ENCODE peak calls at places on chromosome 13, in five cellular contexts. Q, N, H, R and G are unnamed samples. For H3K27me3 and H3K9me3, the result is how much of the 10 kb centered on the place peaks cover.

GRCh38 chr13:75430618-75431209 is 51.3 kb downstream of the TBC1D4 start:
- DNase-seq in Q (no peak), N (no peak), H (no peak), R (no peak), G (no peak)

GRCh38 chr13:113152894-113153809 is 5.3 kb upstream of the PROZ start:
- DNase-seq in Q (peak), N (peak), H (peak), R (peak), G (peak)

GRCh38 chr13:29583073-29583785 is 12.3 kb downstream of the SLC7A1 start:
- DNase-seq in Q (no peak), N (no peak), H (no peak), R (peak), G (peak)

GRCh38 chr13:34340534-34340933 is 522.6 kb downstream of the RFC3 start:
- DNase-seq in Q (no peak), N (no peak), H (no peak), R (no peak), G (no peak)

GRCh38 chr13:59119475-59119874 is 1044.3 kb downstream of the DIAPH3 start:
- DNase-seq in Q (no peak), N (no peak), H (no peak), R (no peak), G (no peak)

GRCh38 chr13:105719861-105720260 is 815.6 kb downstream of the EFNB2 start:
- DNase-seq in Q (no peak), N (no peak), H (no peak), R (peak), G (peak)

GRCh38 chr13:109743706-109744453 is 42.5 kb downstream of the IRS2 start:
- DNase-seq in Q (no peak), N (no peak), H (peak), R (peak), G (peak)

GRCh38 chr13:48504606-48505369 is 28.1 kb downstream of the RCBTB2 start:
- DNase-seq in Q (no peak), N (no peak), H (no peak), R (no peak), G (no peak)

GRCh38 chr13:97629601-97630272 is 195.8 kb downstream of the RAP2A start:
- DNase-seq in Q (no peak), N (no peak), H (peak), R (no peak), G (no peak)

GRCh38 chr13:98173431-98173921 is 3.6 kb downstream of the RNF113B start:
- DNase-seq in Q (no peak), N (peak), H (peak), R (no peak), G (no peak)

GRCh38 chr13:41835871-41836270 is 125.0 kb downstream of the VWA8 start:
- DNase-seq in Q (no peak), N (no peak), H (no peak), R (no peak), G (no peak)

GRCh38 chr13:94558721-94559120 is 37.2 kb downstream of the TGDS start:
- DNase-seq in Q (no peak), N (no peak), H (no peak), R (no peak), G (peak)

GRCh38 chr13:29713841-29714240 is 118.4 kb upstream of the SLC7A1 start:
- DNase-seq in Q (no peak), N (no peak), H (no peak), R (no peak), G (peak)

GRCh38 chr13:92802776-92803175 is 423.8 kb upstream of the GPC6 start:
- DNase-seq in Q (no peak), N (no peak), H (no peak), R (no peak), G (no peak)

GRCh38 chr13:73179906-73180305 is 121.1 kb downstream of the KLF5 start:
- DNase-seq in Q (no peak), N (no peak), H (no peak), R (no peak), G (no peak)

GRCh38 chr13:59742467-59742866 is 421.3 kb downstream of the DIAPH3 start:
- DNase-seq in Q (no peak), N (no peak), H (no peak), R (no peak), G (no peak)

GRCh38 chr13:55439450-55439849 is 1701.3 kb upstream of the PRR20A start:
- DNase-seq in Q (no peak), N (no peak), H (no peak), R (no peak), G (no peak)

GRCh38 chr13:77584111-77584510 is 48.6 kb downstream of the SCEL start:
- DNase-seq in Q (no peak), N (no peak), H (no peak), R (no peak), G (no peak)

GRCh38 chr13:85693889-85694511 is 105.2 kb downstream of the SLITRK6 start:
- DNase-seq in Q (no peak), N (no peak), H (no peak), R (no peak), G (no peak)

GRCh38 chr13:113562085-113562749 is 22.3 kb upstream of the TFDP1 start:
- DNase-seq in Q (no peak), N (peak), H (peak), R (peak), G (peak)

GRCh38 chr13:20686863-20687579 is 16.5 kb upstream of the IL17D start:
- DNase-seq in Q (no peak), N (no peak), H (no peak), R (no peak), G (no peak)

GRCh38 chr13:22744688-22745452 is 435.9 kb upstream of the SGCG start:
- DNase-seq in Q (no peak), N (no peak), H (no peak), R (no peak), G (no peak)

GRCh38 chr13:29817604-29818378 is 32.6 kb downstream of the UBL3 start:
- DNase-seq in Q (no peak), N (no peak), H (no peak), R (no peak), G (no peak)

GRCh38 chr13:97866751-97867150 is 86.7 kb upstream of the IPO5 start:
- DNase-seq in Q (no peak), N (no peak), H (no peak), R (no peak), G (no peak)

GRCh38 chr13:97116754-97117153 is 105.4 kb upstream of the MBNL2 start:
- DNase-seq in Q (no peak), N (no peak), H (peak), R (no peak), G (no peak)

GRCh38 chr13:34156841-34157365 is 339.0 kb downstream of the RFC3 start:
- DNase-seq in Q (peak), N (peak), H (peak), R (peak), G (peak)

GRCh38 chr13:27793377-27794074 is 1.2 kb downstream of the GSX1 start:
- DNase-seq in Q (no peak), N (no peak), H (no peak), R (no peak), G (no peak)

GRCh38 chr13:27791146-27791900 is 960 bp upstream of the GSX1 start:
- DNase-seq in Q (no peak), N (no peak), H (no peak), R (no peak), G (no peak)

GRCh38 chr13:27792393-27793218 is at the start of gene GSX1:
- DNase-seq in Q (peak), N (peak), H (peak), R (peak), G (peak)

GRCh38 chr13:27790523-27790922 is 1.8 kb upstream of the GSX1 start:
- DNase-seq in Q (no peak), N (no peak), H (no peak), R (no peak), G (no peak)

DNA sequence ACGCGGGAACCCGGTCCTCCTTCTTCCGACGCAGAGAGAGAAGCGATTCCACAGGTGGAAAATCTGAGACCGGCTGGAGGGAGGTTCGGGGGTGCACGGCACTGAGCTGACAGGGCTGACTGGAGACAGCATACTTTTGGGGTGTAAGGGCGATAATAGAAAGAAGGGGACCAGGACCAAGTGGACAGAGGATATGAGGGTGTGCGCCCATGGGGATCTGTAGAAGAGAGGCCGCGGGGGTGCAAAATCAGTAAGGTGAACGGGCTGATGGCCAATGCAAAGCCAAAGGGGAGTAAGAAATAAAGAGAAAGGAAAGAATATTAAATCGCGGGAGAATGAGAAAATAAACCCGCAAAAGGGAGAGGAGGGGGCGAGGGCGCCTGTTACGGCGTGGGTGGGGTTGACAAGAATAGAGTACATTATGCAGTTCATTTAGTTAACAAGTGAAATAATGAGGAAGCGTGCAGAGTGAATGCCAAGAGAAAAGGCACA is 336 bp upstream of the GSX1 start:
- DNase-seq in Q (no peak), N (no peak), H (no peak), R (no peak), G (no peak)
- H3K4me3 ChIP-seq in Q (no peak), N (peak), H (no peak), R (no peak), G (no peak)

GRCh38 chr13:99985243-99985874 is 3.8 kb downstream of the ZIC2 start:
- DNase-seq in Q (no peak), N (no peak), H (no peak), R (no peak), G (no peak)

GRCh38 chr13:99986751-99987150 is 5.2 kb downstream of the ZIC2 start:
- DNase-seq in Q (no peak), N (no peak), H (no peak), R (no peak), G (no peak)

GRCh38 chr13:99987180-99988047 is 5.8 kb downstream of the ZIC2 start:
- DNase-seq in Q (no peak), N (no peak), H (no peak), R (no peak), G (no peak)

GRCh38 chr13:99984463-99985242 is 3.1 kb downstream of the ZIC2 start:
- DNase-seq in Q (no peak), N (no peak), H (no peak), R (no peak), G (no peak)

DNA sequence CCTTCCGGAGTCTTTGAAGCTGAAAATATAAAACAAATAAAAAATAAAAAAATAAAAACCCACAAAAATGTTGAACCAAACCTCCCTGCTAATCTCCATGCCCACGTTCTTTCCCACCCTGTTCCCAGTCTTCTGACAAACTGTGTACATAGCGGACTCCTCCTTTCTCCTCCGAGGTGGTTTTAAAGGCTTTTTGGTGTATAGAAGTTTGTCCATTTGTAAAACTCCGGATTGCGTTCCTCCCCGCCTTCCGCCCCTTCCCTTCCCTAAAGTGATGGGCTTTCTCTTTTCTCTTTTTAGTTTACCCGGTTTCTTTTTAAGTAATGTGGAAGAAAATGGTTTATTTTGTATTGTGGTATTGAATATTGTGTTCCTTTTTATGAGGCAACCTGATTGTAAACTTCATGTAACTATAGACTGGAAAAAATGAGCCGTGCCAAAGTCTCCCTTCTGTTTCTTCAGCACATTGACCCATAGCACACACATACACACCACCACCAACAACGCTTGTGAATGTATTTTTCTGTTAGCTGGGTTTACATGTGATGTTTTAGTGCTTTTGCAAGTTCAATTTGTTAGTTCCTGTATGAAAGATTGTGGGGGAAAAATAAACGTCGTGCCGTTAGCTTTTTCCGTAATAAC is 4.4 kb downstream of the ZIC2 start:
- DNase-seq in Q (no peak), N (no peak), H (no peak), R (no peak), G (no peak)
- H3K27me3 ChIP-seq in Q (half or more), N (half or more), H (under half), R (half or more), G (half or more)

GRCh38 chr13:19268331-19268730 is 86.7 kb upstream of the TUBA3C start:
- DNase-seq in Q (no peak), N (no peak), H (no peak), R (no peak), G (no peak)
- H3K9me3 ChIP-seq in Q (under half), N (under half), H (under half), R (under half), G (under half)

GRCh38 chr13:50990540-50991506 is 81.2 kb downstream of the RNASEH2B start:
- DNase-seq in Q (no peak), N (peak), H (peak), R (no peak), G (no peak)
- H3K4me3 ChIP-seq in Q (no peak), N (no peak), H (no peak), R (no peak), G (no peak)

DNA sequence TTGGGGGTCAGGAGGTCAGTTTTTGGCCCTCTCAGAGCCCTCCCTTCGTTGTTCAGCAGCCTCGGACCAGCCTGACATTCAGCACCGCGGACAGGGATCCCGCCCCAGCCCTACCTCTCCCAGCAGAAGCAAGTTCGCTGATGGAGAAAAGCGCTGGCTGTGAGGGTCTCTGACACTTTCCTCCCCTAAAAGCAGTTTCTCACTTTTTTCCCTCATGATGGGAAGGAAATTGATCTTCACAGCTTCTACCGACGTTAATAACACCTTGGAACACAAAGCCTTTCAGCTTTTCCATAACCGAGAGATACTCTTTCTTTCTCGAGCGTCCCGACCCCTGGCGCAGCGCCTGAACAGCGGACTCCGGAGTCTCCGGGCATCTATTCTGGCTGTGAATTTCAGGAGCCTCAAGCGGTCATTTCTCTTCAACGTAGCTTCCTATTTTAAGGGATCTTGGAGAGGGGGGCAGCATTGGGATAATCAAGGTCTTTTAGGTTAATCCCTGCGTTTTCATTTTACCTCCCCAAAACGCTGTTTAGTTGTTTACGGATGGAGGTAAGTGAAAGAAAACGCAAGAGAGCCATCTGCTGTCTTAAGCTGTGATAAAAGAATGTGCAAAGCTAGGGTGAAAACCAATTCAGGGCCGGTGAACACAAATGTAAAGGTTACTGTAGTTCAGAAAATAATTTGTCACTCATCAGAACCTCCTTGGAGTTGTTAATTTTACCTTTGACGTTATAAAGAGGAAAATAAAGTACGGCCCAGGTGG is 467.2 kb downstream of the ITGBL1 start:
- DNase-seq in Q (no peak), N (no peak), H (no peak), R (no peak), G (no peak)
- H3K27me3 ChIP-seq in Q (under half), N (under half), H (under half), R (under half), G (under half)

GRCh38 chr13:40632915-40633314 is 33.5 kb downstream of the FOXO1 start:
- DNase-seq in Q (no peak), N (no peak), H (no peak), R (no peak), G (no peak)

GRCh38 chr13:40631605-40632004 is 34.8 kb downstream of the FOXO1 start:
- DNase-seq in Q (no peak), N (no peak), H (no peak), R (no peak), G (no peak)

GRCh38 chr13:40626977-40627376 is 39.5 kb downstream of the FOXO1 start:
- DNase-seq in Q (no peak), N (no peak), H (no peak), R (no peak), G (no peak)

GRCh38 chr13:40626566-40626965 is 39.9 kb downstream of the FOXO1 start:
- DNase-seq in Q (no peak), N (no peak), H (no peak), R (no peak), G (no peak)

DNA sequence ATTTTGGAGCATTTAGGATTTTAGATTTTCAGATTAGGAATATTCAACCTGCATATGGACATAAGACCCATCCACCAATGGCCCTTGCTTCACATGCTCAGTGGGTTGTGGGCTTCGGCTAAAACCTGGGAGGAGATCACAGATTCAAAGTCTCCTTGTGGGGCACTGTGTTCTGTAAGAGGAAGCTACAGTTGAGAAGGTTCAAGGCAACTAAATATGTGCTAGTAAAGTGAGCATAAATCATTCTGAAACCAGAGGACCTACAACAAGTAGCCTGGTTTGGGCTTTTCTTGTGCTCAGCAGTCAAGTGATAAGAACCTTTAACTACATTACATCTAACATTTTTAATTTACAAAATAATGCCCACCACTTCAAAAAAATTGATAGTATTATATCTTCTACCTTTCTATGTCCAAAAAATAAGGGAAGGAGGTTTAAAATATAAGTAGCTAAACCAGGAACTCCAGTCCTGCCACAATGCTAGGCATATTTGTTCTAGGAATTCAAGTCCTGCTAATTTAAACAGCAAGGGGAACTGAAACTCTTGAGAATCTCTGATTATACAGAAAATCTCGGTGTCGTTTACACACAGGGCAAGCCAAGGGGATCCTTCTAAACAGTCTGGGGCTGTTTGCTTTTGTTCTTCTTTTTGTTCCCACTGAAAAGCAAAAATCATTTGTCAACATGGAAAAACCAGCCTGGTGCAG is 36.6 kb downstream of the FOXO1 start:
- DNase-seq in Q (no peak), N (no peak), H (no peak), R (no peak), G (no peak)
- H3K9me3 ChIP-seq in Q (under half), N (under half), H (under half), R (under half), G (under half)